ENCODE peak calls at places on chromosomes 7 and 10, in ten cellular contexts. E is stimulated activated effector memory CD8-positive, alpha-beta T cell treated with anti-CD3 and anti-CD28 coated beads, Interleukin-12 subunit alpha, Interleukin-12 subunit beta, amount 100 ng/mL, for 72 hours; J is NCI-H748 treated with DMSO at 0.1 percent for 48 hours; W is CD8-positive, alpha-beta memory T cell; P is HTR-8/SVneo; V is activated T-cell treated with anti-CD3 and anti-CD28 coated beads, Interleukin-2, amount 50 U/mL, for 24 hours; T is stimulated activated CD4-positive, alpha-beta T cell treated with anti-CD3 and anti-CD28 coated beads, Interleukin-1b, Interleukin-23, amount 100 ng/mL, for 1 hour; U is uterus; A is NCI-H1417; I is skeletal muscle cell. C is an unnamed sample.
A peak's percentile ranks its signal among the peaks of the same experiment; 100 is the strongest.

GRCh38 chr10:30184397-30185033 is 125.1 kb upstream of the JCAD start:
- DNase-seq in E (no peak), W (no peak), T (no peak), I (no peak), P (no peak), J (no peak), V (no peak), A (no peak), U (no peak), C (no peak)

GRCh38 chr10:86371116-86371515 is 4.5 kb upstream of the GRID1 start:
- DNase-seq in T (no peak), P (no peak), V (peak; percentile 16), A (no peak), U (no peak), J (no peak), W (no peak), I (no peak), E (no peak), C (no peak)

GRCh38 chr10:22655312-22655973 is 58.9 kb downstream of the PIP4K2A start:
- DNase-seq in A (no peak), I (peak; percentile 53), E (no peak), U (no peak), V (no peak), J (no peak), P (no peak), W (peak; percentile 87), T (no peak), C (no peak)

GRCh38 chr10:112689327-112689726 is 242.3 kb downstream of the VTI1A start:
- DNase-seq in W (no peak), I (no peak), V (no peak), P (peak; percentile 15), T (no peak), J (no peak), E (no peak), U (peak; percentile 20), A (no peak), C (peak; percentile 85)

GRCh38 chr10:129883029-129883428 is 81.0 kb downstream of the EBF3 start:
- DNase-seq in U (no peak), A (no peak), T (no peak), W (no peak), P (no peak), V (no peak), I (no peak), E (no peak), J (no peak), C (no peak)

GRCh38 chr10:59651902-59652301 is 57.7 kb downstream of the SLC16A9 start:
- DNase-seq in U (no peak), E (no peak), P (no peak), A (no peak), I (no peak), J (no peak), T (no peak), W (no peak), V (no peak), C (no peak)

GRCh38 chr7:116647290-116647689 is 24.7 kb upstream of the MET start:
- DNase-seq in T (no peak), E (no peak), I (no peak), W (no peak), J (no peak), V (no peak), U (no peak), P (no peak), A (no peak), C (no peak)

GRCh38 chr7:70527489-70527888 is 604.5 kb upstream of the GALNT17 start:
- DNase-seq in P (no peak), E (no peak), T (no peak), J (peak; percentile 16), W (no peak), V (no peak), I (no peak), A (no peak), U (no peak), C (no peak)

GRCh38 chr7:80410081-80410480 is 101.8 kb downstream of the GNAT3 start:
- DNase-seq in E (no peak), J (no peak), T (no peak), I (peak; percentile 27), P (no peak), W (no peak), A (no peak), V (no peak), U (no peak), C (no peak)

GRCh38 chr10:110081914-110082313 is 74.1 kb downstream of the ADD3 start:
- DNase-seq in J (peak; percentile 40), V (no peak), U (no peak), T (no peak), E (no peak), I (no peak), A (no peak), P (no peak), W (no peak), C (no peak)

GRCh38 chr7:23712368-23713284 is 2.6 kb downstream of the STK31 start:
- DNase-seq in A (peak; percentile 21), V (no peak), P (peak; percentile 54), I (peak; percentile 30), U (no peak), E (no peak), T (no peak), J (peak; percentile 54), W (peak; percentile 40), C (no peak)

GRCh38 chr10:132021504-132022143 is 39.9 kb upstream of the BNIP3 start:
- DNase-seq in U (no peak), I (no peak), E (no peak), A (no peak), V (no peak), J (no peak), W (no peak), P (no peak), T (no peak), C (no peak)

GRCh38 chr7:140724706-140725105 is 28.2 kb downstream of the NDUFB2 start:
- DNase-seq in P (no peak), T (no peak), E (no peak), V (no peak), A (no peak), U (no peak), I (no peak), J (no peak), W (no peak), C (no peak)

GRCh38 chr7:151889406-151890354 is 12.8 kb upstream of the PRKAG2 start:
- DNase-seq in P (no peak), I (no peak), A (no peak), J (no peak), T (no peak), E (no peak), V (peak; percentile 5), U (no peak), W (no peak), C (no peak)

GRCh38 chr7:12968836-12969422 is 281.5 kb downstream of the ARL4A start:
- DNase-seq in T (no peak), A (no peak), W (no peak), I (no peak), J (no peak), E (no peak), V (no peak), U (no peak), P (no peak), C (no peak)

GRCh38 chr10:12941966-12942365 is 59.5 kb downstream of the CCDC3 start:
- DNase-seq in E (no peak), I (no peak), U (no peak), J (no peak), V (no peak), P (no peak), W (no peak), T (no peak), A (no peak), C (no peak)

GRCh38 chr7:91789558-91789957 is 90.9 kb downstream of the MTERF1 start:
- DNase-seq in W (no peak), A (no peak), U (no peak), T (no peak), I (no peak), P (no peak), J (no peak), E (no peak), V (no peak), C (no peak)

GRCh38 chr10:95789928-95790327 is 34.0 kb downstream of the ENTPD1 start:
- DNase-seq in I (no peak), E (no peak), V (no peak), A (no peak), P (no peak), J (no peak), W (no peak), T (no peak), U (no peak), C (no peak)

GRCh38 chr7:2017483-2017891 is 215.3 kb downstream of the MAD1L1 start:
- DNase-seq in P (no peak), W (no peak), A (no peak), T (no peak), I (no peak), U (no peak), V (no peak), J (peak; percentile 45), E (no peak), C (no peak)

GRCh38 chr7:92641921-92642511 is 51.8 kb upstream of the FAM133B start:
- DNase-seq in A (no peak), J (no peak), V (peak; percentile 71), I (peak; percentile 61), E (peak; percentile 57), W (no peak), U (no peak), P (no peak), T (no peak), C (no peak)

GRCh38 chr7:38806912-38807311 is 102.1 kb downstream of the VPS41 start:
- DNase-seq in A (no peak), J (no peak), U (no peak), T (no peak), P (no peak), V (no peak), E (no peak), W (no peak), I (no peak), C (no peak)

GRCh38 chr10:110241407-110241806 is 34.0 kb downstream of the MXI1 start:
- DNase-seq in J (no peak), P (no peak), A (no peak), T (no peak), V (no peak), W (no peak), I (no peak), E (no peak), U (no peak), C (no peak)

GRCh38 chr10:29329420-29329819 is 40.5 kb downstream of the LYZL1 start:
- DNase-seq in J (peak; percentile 83), V (no peak), I (peak; percentile 41), A (peak; percentile 76), P (no peak), E (no peak), W (no peak), T (no peak), U (peak; percentile 46), C (no peak)

GRCh38 chr7:140674356-140674800 is 1.6 kb downstream of the ADCK2 start:
- DNase-seq in J (no peak), U (no peak), W (no peak), V (no peak), I (no peak), T (no peak), A (no peak), P (no peak), E (no peak), C (no peak)

GRCh38 chr7:111091623-111092370 is 870 bp downstream of the LRRN3 start:
- DNase-seq in W (no peak), U (no peak), E (no peak), V (no peak), P (no peak), I (no peak), T (no peak), A (peak; percentile 56), J (peak; percentile 65), C (no peak)

GRCh38 chr10:11655839-11656238 is 44.4 kb upstream of the USP6NL start:
- DNase-seq in E (no peak), V (no peak), U (no peak), J (no peak), P (no peak), I (no peak), W (no peak), T (no peak), A (no peak), C (no peak)

GRCh38 chr10:62742447-62743105 is 61.9 kb upstream of the ADO start:
- DNase-seq in V (no peak), I (no peak), W (no peak), E (no peak), A (no peak), T (no peak), J (no peak), P (no peak), U (no peak), C (no peak)

GRCh38 chr10:72084094-72084459 is 4.3 kb downstream of the SPOCK2 start:
- DNase-seq in U (no peak), I (no peak), V (peak; percentile 77), T (no peak), A (no peak), J (no peak), E (peak; percentile 49), P (no peak), W (peak; percentile 73), C (no peak)